ENCODE peak calls at places on chromosomes 6 and 20, in seven cellular contexts. V is testis; B is cardiac fibroblast; N is fibroblast of pulmonary artery; L is CD8-positive, alpha-beta T cell; E is epithelial cell of proximal tubule; X is brain microvascular endothelial cell. P is an unnamed sample.

GRCh38 chr6:108728826-108729225 is 119.4 kb upstream of the ARMC2 start:
- DNase-seq in E (no peak), X (no peak), L (no peak), N (no peak), B (no peak), V (no peak), P (no peak)

GRCh38 chr20:64261138-64261537 is 5.6 kb downstream of the PCMTD2 start:
- DNase-seq in N (peak; percentile 55), X (peak; percentile 12), L (no peak), B (peak; percentile 13), V (peak; percentile 62), E (no peak), P (no peak)

GRCh38 chr20:16369441-16369840 is 203.8 kb downstream of the KIF16B start:
- DNase-seq in N (no peak), B (no peak), E (no peak), V (no peak), X (no peak), L (no peak), P (no peak)

GRCh38 chr6:120874422-120874821 is 459.9 kb downstream of the TBC1D32 start:
- DNase-seq in B (no peak), N (no peak), X (no peak), E (no peak), V (no peak), L (no peak), P (no peak)

GRCh38 chr6:31493875-31494694 is 3.9 kb upstream of the MICB start:
- DNase-seq in X (peak; percentile 79), N (peak; percentile 76), L (peak; percentile 72), E (no peak), V (peak; percentile 89), B (peak; percentile 76), P (no peak)

GRCh38 chr20:4667836-4668235 is 53.9 kb upstream of the PRND start:
- DNase-seq in X (no peak), N (no peak), V (no peak), B (no peak), L (no peak), E (no peak), P (no peak)

GRCh38 chr20:54340206-54340605 is 132.3 kb downstream of the PFDN4 start:
- DNase-seq in B (peak; percentile 13), E (no peak), L (no peak), V (no peak), X (no peak), N (no peak), P (no peak)

GRCh38 chr6:100276311-100277057 is 188.2 kb downstream of the SIM1 start:
- DNase-seq in L (no peak), B (no peak), V (no peak), X (no peak), N (no peak), E (no peak), P (no peak)

GRCh38 chr6:15588966-15589634 is 73.7 kb downstream of the DTNBP1 start:
- DNase-seq in N (peak; percentile 39), B (peak; percentile 61), L (no peak), X (peak; percentile 51), V (no peak), E (peak; percentile 45), P (peak; percentile 54)

GRCh38 chr20:14235355-14235754 is 102.1 kb downstream of the FLRT3 start:
- DNase-seq in E (peak; percentile 26), B (peak; percentile 29), L (no peak), N (peak; percentile 63), X (peak; percentile 43), V (no peak), P (peak; percentile 4)

GRCh38 chr20:36607586-36608387 is 2.2 kb downstream of the RAB5IF start:
- DNase-seq in V (no peak), X (no peak), B (peak; percentile 15), E (peak; percentile 52), N (no peak), L (no peak), P (no peak)

GRCh38 chr6:100116409-100117194 is 122.6 kb upstream of the MCHR2 start:
- DNase-seq in V (peak; percentile 67), N (peak; percentile 84), L (no peak), E (peak; percentile 47), X (peak; percentile 75), B (peak; percentile 86), P (peak; percentile 62)

GRCh38 chr6:162343902-162344226 is 383.7 kb downstream of the PRKN start:
- DNase-seq in L (no peak), X (no peak), E (no peak), B (peak; percentile 18), N (peak; percentile 14), V (no peak), P (no peak)
- TF ChIP-seq CTCF in L (no peak), X (no peak), E (no peak), B (no peak), N (no peak), V (no peak), P (no peak)

DNA sequence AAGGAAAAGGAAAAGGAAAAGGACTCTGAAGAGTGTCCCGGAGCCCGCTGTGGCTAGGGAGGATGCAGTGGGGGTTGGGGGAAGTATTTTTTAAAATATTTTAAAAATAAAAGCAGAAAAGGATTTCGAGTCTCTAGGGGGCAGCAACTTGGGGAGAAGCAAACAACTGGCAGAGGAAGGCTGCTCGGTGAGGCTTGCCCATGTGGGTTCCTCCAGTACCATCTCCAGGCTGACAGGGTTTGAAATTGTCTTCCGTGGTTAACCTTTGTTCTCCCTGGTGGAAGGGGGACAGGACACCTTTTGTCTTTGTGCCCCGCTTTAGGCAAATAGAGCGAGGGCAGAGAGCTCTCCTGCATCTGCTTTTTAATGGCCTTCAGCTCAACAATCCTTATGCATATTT is 60.4 kb upstream of the SNX9 start:
- DNase-seq in N (peak; percentile 21), L (no peak), V (no peak), X (no peak), B (peak; percentile 22), E (no peak), P (no peak)
- H3K4me3 ChIP-seq in N (no peak overlapping the region), L (no peak overlapping the region), V (no peak overlapping the region), X (no peak overlapping the region), B (no peak overlapping the region), E (no peak overlapping the region), P (no peak overlapping the region)

DNA sequence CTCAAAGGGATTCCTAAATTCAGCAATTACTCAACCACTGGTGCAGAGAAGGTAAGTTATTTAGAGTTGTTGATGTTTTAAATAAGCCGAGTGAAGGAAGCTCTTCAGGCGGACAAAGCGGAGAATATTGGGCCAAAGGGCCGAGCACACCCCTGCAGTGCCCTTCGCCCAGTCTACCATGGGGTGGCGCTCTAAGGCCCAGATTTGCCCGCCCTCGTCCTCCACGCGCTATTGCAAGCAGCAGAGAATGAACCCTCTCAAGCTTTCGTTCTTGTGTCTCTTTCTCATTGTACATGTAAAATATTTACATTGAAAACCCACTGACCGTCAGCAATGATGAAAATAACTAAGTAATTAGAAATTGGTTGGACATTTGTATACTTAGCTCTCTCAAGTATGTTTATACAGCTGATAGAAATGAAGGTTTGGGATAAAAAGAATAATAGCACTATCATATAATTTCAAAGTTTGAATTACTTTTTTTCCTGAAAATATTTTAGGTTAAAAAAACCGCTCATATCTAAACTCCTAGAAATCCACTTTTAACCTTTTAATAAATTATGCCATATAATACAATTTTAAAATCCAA is 195.0 kb upstream of the CEP162 start:
- DNase-seq in V (peak; percentile 75), B (peak; percentile 78), X (peak; percentile 82), E (no peak), N (peak; percentile 88), L (no peak), P (no peak)
- TF ChIP-seq CTCF in V (peak; percentile 62), B (peak; percentile 94), X (peak; percentile 95), E (peak; percentile 93), N (peak; percentile 94), L (no peak), P (peak; percentile 86)

DNA sequence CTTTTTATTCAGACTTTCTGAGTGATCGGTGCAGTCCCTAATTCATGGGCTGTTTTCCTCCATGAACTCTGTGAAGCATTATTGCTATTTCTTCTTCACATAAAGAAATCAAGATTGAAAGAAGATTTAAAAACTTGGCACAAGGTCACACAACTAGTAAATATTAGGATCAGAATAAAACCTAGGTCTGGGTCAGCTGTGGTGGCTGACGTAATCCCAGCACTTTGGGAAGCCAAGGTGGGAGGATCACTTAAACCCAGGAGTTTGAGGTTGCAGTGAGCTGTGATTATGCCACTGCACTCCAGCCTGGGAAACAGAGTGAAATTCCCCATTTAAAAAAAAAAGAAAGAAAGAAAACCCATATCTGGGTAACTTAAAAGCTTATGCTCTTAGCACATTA is 1.4 kb downstream of the ZSCAN9 start:
- DNase-seq in L (no peak), E (no peak), V (no peak), B (no peak), X (no peak), N (no peak), P (no peak)
- H3K4me3 ChIP-seq in L (no peak overlapping the region), E (peak overlapping the region; percentile 70), V (no peak overlapping the region), B (no peak overlapping the region), X (no peak overlapping the region), N (peak overlapping the region; percentile 83), P (no peak overlapping the region)

DNA sequence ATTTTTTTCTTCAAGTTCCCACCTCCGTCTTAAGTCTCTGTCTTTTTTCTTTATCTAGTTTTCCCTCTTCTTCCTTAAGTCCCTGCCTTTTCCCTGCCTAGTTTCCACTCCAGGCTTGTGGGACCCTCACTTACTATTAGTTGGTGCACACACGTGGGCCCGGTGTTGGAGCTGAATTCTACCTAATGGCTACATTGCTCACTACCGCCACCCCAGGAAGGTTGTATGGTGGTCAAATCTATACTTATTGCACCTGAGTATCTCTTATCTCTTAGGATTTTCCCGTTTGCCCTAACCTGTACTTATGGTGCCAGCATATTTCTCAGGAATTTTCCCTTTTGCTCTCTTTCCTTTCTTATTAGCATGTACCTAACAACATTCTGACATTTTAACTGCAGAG is 692.8 kb downstream of the EPM2A start:
- DNase-seq in L (no peak), B (no peak), X (no peak), V (no peak), E (no peak), N (no peak), P (no peak)
- TF ChIP-seq CTCF in L (no peak), B (peak; percentile 6), X (peak; percentile 30), V (no peak), E (peak; percentile 30), N (no peak), P (peak; percentile 9)

GRCh38 chr20:48275325-48275724 is 490.0 kb upstream of the SULF2 start:
- DNase-seq in L (no peak), B (peak; percentile 12), V (no peak), X (no peak), N (no peak), E (no peak), P (no peak)
- H3K4me3 ChIP-seq in L (no peak overlapping the region), B (no peak overlapping the region), V (no peak overlapping the region), X (no peak overlapping the region), N (no peak overlapping the region), E (no peak overlapping the region), P (no peak overlapping the region)

GRCh38 chr6:146785001-146785585 is 186.3 kb downstream of the ADGB start:
- DNase-seq in X (peak; percentile 53), B (peak; percentile 73), V (peak; percentile 54), E (no peak), N (peak; percentile 65), L (no peak), P (no peak)
- TF ChIP-seq CTCF in X (peak; percentile 58), B (peak; percentile 59), V (peak; percentile 18), E (peak; percentile 73), N (peak; percentile 55), L (peak; percentile 41), P (peak; percentile 55)

GRCh38 chr6:130431346-130431745 is 65.5 kb downstream of the TMEM200A start:
- DNase-seq in V (no peak), E (no peak), B (no peak), L (no peak), X (no peak), N (no peak), P (no peak)
- H3K4me3 ChIP-seq in V (no peak overlapping the region), E (no peak overlapping the region), B (no peak overlapping the region), L (no peak overlapping the region), X (no peak overlapping the region), N (no peak overlapping the region), P (no peak overlapping the region)